ENCODE peak calls at places on chromosomes 1 and 21, in nine cellular contexts. E, D, C, R, I, U, S, X and N are unnamed samples.

GRCh38 chr1:212575333-212575732 is 33.2 kb upstream of the ATF3 start:
- DNase-seq in E (no peak), D (no peak), C (no peak), R (no peak), I (no peak), U (no peak), S (no peak), X (no peak), N (no peak)

GRCh38 chr1:154174654-154175053 is 17.2 kb downstream of the TPM3 start:
- DNase-seq in E (no peak), D (no peak), C (no peak), R (no peak), I (no peak), U (no peak), S (no peak), X (no peak), N (no peak)

GRCh38 chr1:1344672-1345361 is 4.4 kb downstream of the DVL1 start:
- DNase-seq in E (peak), D (no peak), C (peak), R (no peak), I (no peak), U (peak), S (no peak), X (peak), N (peak)

GRCh38 chr1:228306275-228307217 is 98.7 kb downstream of the OBSCN start:
- DNase-seq in E (no peak), D (no peak), C (no peak), R (no peak), I (no peak), U (peak), S (no peak), X (no peak), N (no peak)

GRCh38 chr1:185244015-185244747 is 72.9 kb downstream of the IVNS1ABP start:
- DNase-seq in E (peak), D (peak), C (no peak), R (peak), I (peak), U (no peak), S (no peak), X (peak), N (peak)

GRCh38 chr1:182198006-182198605 is 136.6 kb upstream of the ZNF648 start:
- DNase-seq in E (no peak), D (no peak), C (no peak), R (no peak), I (peak), U (no peak), S (no peak), X (no peak), N (no peak)

GRCh38 chr1:167861664-167862381 is 52.1 kb downstream of the ADCY10 start:
- DNase-seq in E (no peak), D (no peak), C (no peak), R (no peak), I (no peak), U (no peak), S (no peak), X (no peak), N (no peak)

GRCh38 chr1:153633161-153633746 is 612 bp upstream of the CHTOP start:
- DNase-seq in E (no peak), D (no peak), C (peak), R (peak), I (no peak), U (no peak), S (no peak), X (no peak), N (no peak)

GRCh38 chr1:78068681-78069283 is 23.0 kb downstream of the GIPC2 start:
- DNase-seq in E (no peak), D (no peak), C (no peak), R (no peak), I (no peak), U (no peak), S (peak), X (no peak), N (no peak)

GRCh38 chr1:96474985-96475743 is 246.4 kb upstream of the PTBP2 start:
- DNase-seq in E (no peak), D (no peak), C (no peak), R (no peak), I (no peak), U (no peak), S (no peak), X (no peak), N (no peak)

GRCh38 chr1:29972664-29973063 is 736.3 kb downstream of the PTPRU start:
- DNase-seq in E (no peak), D (no peak), C (no peak), R (no peak), I (no peak), U (no peak), S (no peak), X (no peak), N (no peak)

GRCh38 chr1:173134029-173134428 is 73.1 kb downstream of the TNFSF4 start:
- DNase-seq in E (peak), D (peak), C (no peak), R (peak), I (no peak), U (no peak), S (no peak), X (peak), N (peak)

GRCh38 chr1:61338899-61339298 is 256.5 kb downstream of the NFIA start:
- DNase-seq in E (no peak), D (no peak), C (no peak), R (no peak), I (no peak), U (no peak), S (no peak), X (no peak), N (no peak)

GRCh38 chr1:61337037-61337436 is 254.7 kb downstream of the NFIA start:
- DNase-seq in E (no peak), D (no peak), C (no peak), R (no peak), I (no peak), U (no peak), S (no peak), X (no peak), N (no peak)

GRCh38 chr1:61337471-61337870 is 255.1 kb downstream of the NFIA start:
- DNase-seq in E (peak), D (no peak), C (peak), R (no peak), I (no peak), U (no peak), S (no peak), X (peak), N (peak)

GRCh38 chr1:61341426-61341825 is 259.1 kb downstream of the NFIA start:
- DNase-seq in E (no peak), D (no peak), C (no peak), R (no peak), I (peak), U (no peak), S (no peak), X (no peak), N (no peak)

GRCh38 chr1:61337981-61338848 is 255.9 kb downstream of the NFIA start:
- DNase-seq in E (peak), D (no peak), C (peak), R (peak), I (peak), U (no peak), S (peak), X (peak), N (peak)
- H3K4me3 ChIP-seq in E (peak), D (no peak), C (no peak), R (peak), I (no peak), U (no peak), S (peak), X (no peak), N (peak)

GRCh38 chr1:202888204-202888506 is 794 bp downstream of the RABIF start:
- DNase-seq in E (peak), D (no peak), C (no peak), R (no peak), I (no peak), U (no peak), S (no peak), X (peak), N (peak)
- TF ChIP-seq CTCF in E (no peak), D (no peak), C (no peak), R (no peak), I (no peak), U (no peak), S (no peak), X (no peak), N (no peak)

DNA sequence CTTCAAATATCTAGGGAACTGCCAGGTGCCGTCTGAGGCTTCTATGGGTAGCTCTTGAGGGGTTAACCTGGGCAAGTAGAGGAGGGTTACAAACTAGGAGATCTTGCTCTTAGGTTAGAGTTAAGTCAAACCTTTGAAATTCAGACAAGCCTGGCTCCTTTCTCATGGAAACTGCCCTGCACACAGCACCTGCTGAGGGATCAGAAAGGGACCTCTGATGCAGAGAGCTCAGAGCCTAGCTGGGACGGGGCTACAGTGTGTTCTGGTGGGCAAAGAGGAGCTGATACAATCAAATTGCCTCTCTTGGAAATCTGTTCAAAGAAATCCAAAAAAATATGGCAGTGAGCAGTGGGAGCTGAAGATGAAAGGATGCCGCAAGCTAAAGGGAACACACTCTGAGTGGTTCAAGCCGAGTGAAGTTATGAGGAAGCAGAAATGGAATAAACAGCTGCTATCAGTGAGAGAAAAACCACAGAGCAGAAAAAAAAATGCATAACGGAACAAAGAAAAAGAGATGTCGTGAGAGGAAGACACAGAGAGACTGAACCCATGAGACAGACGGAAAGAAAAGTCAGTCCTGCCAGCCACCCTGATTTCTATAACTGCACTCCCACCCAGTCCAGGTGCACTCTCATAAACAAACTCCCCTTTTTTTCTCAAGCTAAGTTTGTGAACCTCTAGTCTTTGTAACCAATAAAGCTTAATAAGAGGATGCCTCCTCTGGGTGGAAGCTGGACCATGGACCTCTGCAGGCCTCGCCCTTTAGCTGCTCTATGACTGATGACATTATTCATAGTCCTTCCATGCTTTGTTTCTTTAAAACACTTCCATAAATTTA is 26.6 kb downstream of the PAFAH2 start:
- DNase-seq in E (no peak), D (no peak), C (no peak), R (no peak), I (peak), U (no peak), S (no peak), X (peak), N (no peak)
- H3K4me3 ChIP-seq in E (no peak), D (no peak), C (no peak), R (no peak), I (no peak), U (no peak), S (no peak), X (no peak), N (no peak)

GRCh38 chr1:160256396-160257046 is 5.8 kb downstream of the DCAF8 start:
- DNase-seq in E (peak), D (peak), C (no peak), R (peak), I (no peak), U (no peak), S (no peak), X (peak), N (peak)
- TF ChIP-seq CTCF in E (no peak), D (no peak), C (no peak), R (no peak), I (no peak), U (no peak), S (no peak), X (no peak), N (no peak)

GRCh38 chr1:178341218-178341956 is 155.4 kb downstream of the CLEC20A start:
- DNase-seq in E (peak), D (peak), C (no peak), R (peak), I (no peak), U (no peak), S (peak), X (peak), N (peak)
- H3K4me3 ChIP-seq in E (peak), D (peak), C (no peak), R (peak), I (no peak), U (peak), S (peak), X (peak), N (peak)

GRCh38 chr1:112714313-112715263 is 544 bp downstream of the PPM1J start:
- DNase-seq in E (no peak), D (no peak), C (no peak), R (no peak), I (peak), U (peak), S (no peak), X (no peak), N (peak)
- TF ChIP-seq CTCF in E (no peak), D (no peak), C (no peak), R (no peak), I (no peak), U (no peak), S (no peak), X (no peak), N (no peak)

DNA sequence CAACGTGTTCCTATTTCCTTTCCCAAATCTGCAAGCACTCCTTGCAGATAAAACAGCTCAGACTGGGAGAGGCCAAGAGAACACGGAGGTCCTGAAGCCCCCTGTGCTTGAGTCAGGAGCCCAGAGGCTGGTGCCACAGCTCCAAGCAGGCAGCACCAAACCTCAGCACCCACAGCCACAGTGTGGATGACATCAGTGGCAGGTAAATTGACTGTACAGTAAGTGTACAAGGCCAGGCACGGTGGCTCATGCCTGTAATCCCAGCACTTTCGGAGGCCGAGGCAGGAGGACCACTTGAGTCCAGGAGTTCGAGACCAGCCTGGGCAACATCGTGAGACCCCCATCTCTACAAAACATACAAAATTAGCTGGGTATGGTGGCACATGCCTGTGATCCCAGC is 1.9 kb upstream of the COL6A1 start:
- DNase-seq in E (no peak), D (no peak), C (no peak), R (no peak), I (no peak), U (peak), S (peak), X (no peak), N (no peak)
- H3K4me3 ChIP-seq in E (no peak), D (no peak), C (no peak), R (no peak), I (no peak), U (no peak), S (no peak), X (no peak), N (no peak)

GRCh38 chr1:165896277-165896676 is 68.9 kb downstream of the UCK2 start:
- DNase-seq in E (peak), D (peak), C (no peak), R (peak), I (no peak), U (peak), S (no peak), X (peak), N (peak)

GRCh38 chr1:165894591-165894990 is 67.2 kb downstream of the UCK2 start:
- DNase-seq in E (no peak), D (no peak), C (no peak), R (no peak), I (no peak), U (no peak), S (no peak), X (peak), N (peak)

GRCh38 chr1:165893507-165893906 is 66.1 kb downstream of the UCK2 start:
- DNase-seq in E (no peak), D (no peak), C (no peak), R (no peak), I (no peak), U (no peak), S (no peak), X (no peak), N (no peak)

GRCh38 chr1:165897326-165898303 is 70.2 kb downstream of the UCK2 start:
- DNase-seq in E (no peak), D (no peak), C (no peak), R (no peak), I (no peak), U (no peak), S (no peak), X (peak), N (peak)

DNA sequence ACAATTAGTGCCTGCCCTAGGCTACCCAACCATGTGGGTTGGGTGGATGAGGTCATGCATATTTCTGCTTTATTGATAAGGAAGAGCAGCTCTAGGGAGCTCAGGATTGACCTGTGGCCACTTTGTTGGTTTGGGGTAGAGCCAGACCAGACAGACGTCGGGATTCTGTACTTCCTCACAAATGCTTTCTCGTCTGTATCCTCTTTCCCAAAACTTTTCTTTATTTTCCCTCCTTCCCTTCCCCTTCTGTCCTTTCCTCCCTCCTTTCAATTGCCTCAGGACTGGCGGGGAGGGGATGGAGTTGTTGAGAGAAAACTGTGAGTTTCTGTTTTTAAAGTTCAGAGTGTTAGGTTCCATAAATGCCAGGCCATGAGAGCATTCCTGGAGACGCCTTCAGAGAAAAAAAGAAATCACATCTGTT is 68.0 kb downstream of the UCK2 start:
- DNase-seq in E (peak), D (no peak), C (no peak), R (no peak), I (no peak), U (no peak), S (no peak), X (peak), N (peak)
- TF ChIP-seq CTCF in E (no peak), D (no peak), C (no peak), R (no peak), I (no peak), U (no peak), S (no peak), X (no peak), N (no peak)

DNA sequence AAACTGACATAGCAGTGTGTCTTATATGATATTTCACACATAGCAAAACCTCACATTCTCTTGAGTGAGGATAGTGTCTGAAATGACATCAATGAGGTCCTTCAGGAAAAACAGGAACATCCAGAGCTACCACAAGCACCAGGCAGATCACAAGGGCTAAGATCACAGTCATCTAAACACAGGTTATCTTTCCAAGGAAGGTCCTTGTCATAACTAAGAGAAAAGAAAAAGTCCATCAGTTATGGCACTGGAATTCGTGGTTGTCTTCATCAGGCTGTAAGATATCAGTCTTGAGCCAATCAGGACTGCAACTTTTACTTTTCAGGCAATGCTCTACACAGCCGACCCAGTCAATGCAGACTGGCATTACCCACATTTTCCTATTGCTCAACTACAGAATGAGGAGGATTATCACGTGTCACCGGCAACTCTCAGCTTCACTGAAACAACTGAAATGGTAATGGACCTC is 26.4 kb downstream of the SORT1 start:
- DNase-seq in E (peak), D (no peak), C (no peak), R (no peak), I (peak), U (no peak), S (no peak), X (peak), N (peak)
- H3K4me3 ChIP-seq in E (peak), D (peak), C (no peak), R (peak), I (no peak), U (no peak), S (peak), X (peak), N (peak)

DNA sequence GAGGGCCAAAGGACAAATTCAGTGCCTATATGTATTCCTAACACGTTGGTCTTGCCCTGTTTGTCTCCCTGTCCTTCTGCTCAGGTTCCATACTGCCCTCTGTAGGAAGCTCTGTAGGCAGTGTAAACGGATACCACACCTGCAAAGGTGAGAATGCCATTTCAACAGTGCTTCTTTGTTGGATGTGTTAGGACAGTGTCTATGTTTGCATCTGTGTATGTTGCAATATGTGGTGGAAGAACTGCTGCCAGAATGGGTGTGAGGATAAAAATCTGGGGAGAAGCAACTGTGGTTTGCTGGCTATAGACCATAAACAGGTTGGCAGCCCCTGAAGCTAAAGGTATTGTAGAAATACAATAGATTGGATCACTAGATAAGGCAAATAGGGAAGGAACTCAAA is 113.1 kb upstream of the BMP8A start:
- DNase-seq in E (no peak), D (no peak), C (peak), R (no peak), I (peak), U (no peak), S (no peak), X (no peak), N (no peak)
- TF ChIP-seq CTCF in E (peak), D (peak), C (peak), R (peak), I (peak), U (no peak), S (peak), X (no peak), N (peak)